ENCODE peak calls at places on chromosomes 2 and 18, in eight cellular contexts. One of them, this sample, is unnamed.

GRCh38 chr2:225526731-225527427 is 127.4 kb downstream of the NYAP2 start:
- DNase-seq in ACHN: no peak
- DNase-seq in stimulated activated CD8-positive, alpha-beta memory T cell treated with anti-CD3 and anti-CD28 coated beads, Interleukin-4, amount 100 ng/mL, for 48 hours: no peak
- DNase-seq in substantia nigra: no peak
- DNase-seq in fibroblast of villous mesenchyme: no peak
- DNase-seq in activated CD8-positive, alpha-beta memory T cell treated with anti-CD3 and anti-CD28 coated beads, Interleukin-2, amount 50 U/mL, for 48 hours: no peak
- DNase-seq in brain microvascular endothelial cell: no peak
- DNase-seq in anterior cingulate cortex: no peak
- DNase-seq in this sample: no peak

GRCh38 chr2:71452565-71452964 is 796 bp upstream of the DYSF start:
- DNase-seq in stimulated activated CD8-positive, alpha-beta memory T cell treated with anti-CD3 and anti-CD28 coated beads, Interleukin-4, amount 100 ng/mL, for 48 hours: no peak
- DNase-seq in ACHN: peak
- DNase-seq in brain microvascular endothelial cell: no peak
- DNase-seq in activated CD8-positive, alpha-beta memory T cell treated with anti-CD3 and anti-CD28 coated beads, Interleukin-2, amount 50 U/mL, for 48 hours: no peak
- DNase-seq in anterior cingulate cortex: no peak
- DNase-seq in fibroblast of villous mesenchyme: peak
- DNase-seq in substantia nigra: no peak
- DNase-seq in this sample: no peak

GRCh38 chr18:80033181-80034067 is 810 bp upstream of the RBFA start:
- DNase-seq in activated CD8-positive, alpha-beta memory T cell treated with anti-CD3 and anti-CD28 coated beads, Interleukin-2, amount 50 U/mL, for 48 hours: no peak
- DNase-seq in ACHN: peak
- DNase-seq in brain microvascular endothelial cell: peak
- DNase-seq in anterior cingulate cortex: no peak
- DNase-seq in fibroblast of villous mesenchyme: no peak
- DNase-seq in stimulated activated CD8-positive, alpha-beta memory T cell treated with anti-CD3 and anti-CD28 coated beads, Interleukin-4, amount 100 ng/mL, for 48 hours: no peak
- DNase-seq in substantia nigra: no peak
- DNase-seq in this sample: no peak

GRCh38 chr2:44843086-44843485 is 98.4 kb upstream of the SIX3 start:
- DNase-seq in brain microvascular endothelial cell: no peak
- DNase-seq in fibroblast of villous mesenchyme: no peak
- DNase-seq in activated CD8-positive, alpha-beta memory T cell treated with anti-CD3 and anti-CD28 coated beads, Interleukin-2, amount 50 U/mL, for 48 hours: no peak
- DNase-seq in anterior cingulate cortex: no peak
- DNase-seq in substantia nigra: no peak
- DNase-seq in ACHN: no peak
- DNase-seq in stimulated activated CD8-positive, alpha-beta memory T cell treated with anti-CD3 and anti-CD28 coated beads, Interleukin-4, amount 100 ng/mL, for 48 hours: no peak
- DNase-seq in this sample: no peak

GRCh38 chr2:207156451-207157161 is 9.1 kb downstream of the KLF7 start:
- DNase-seq in activated CD8-positive, alpha-beta memory T cell treated with anti-CD3 and anti-CD28 coated beads, Interleukin-2, amount 50 U/mL, for 48 hours: no peak
- DNase-seq in anterior cingulate cortex: no peak
- DNase-seq in brain microvascular endothelial cell: no peak
- DNase-seq in fibroblast of villous mesenchyme: no peak
- DNase-seq in ACHN: no peak
- DNase-seq in substantia nigra: no peak
- DNase-seq in stimulated activated CD8-positive, alpha-beta memory T cell treated with anti-CD3 and anti-CD28 coated beads, Interleukin-4, amount 100 ng/mL, for 48 hours: no peak
- DNase-seq in this sample: no peak

GRCh38 chr18:24726727-24727539 is 266.5 kb downstream of the HRH4 start:
- DNase-seq in brain microvascular endothelial cell: peak
- DNase-seq in fibroblast of villous mesenchyme: peak
- DNase-seq in stimulated activated CD8-positive, alpha-beta memory T cell treated with anti-CD3 and anti-CD28 coated beads, Interleukin-4, amount 100 ng/mL, for 48 hours: peak
- DNase-seq in substantia nigra: no peak
- DNase-seq in anterior cingulate cortex: peak
- DNase-seq in ACHN: peak
- DNase-seq in activated CD8-positive, alpha-beta memory T cell treated with anti-CD3 and anti-CD28 coated beads, Interleukin-2, amount 50 U/mL, for 48 hours: peak
- DNase-seq in this sample: peak

GRCh38 chr2:45276914-45277313 is 267.7 kb upstream of the SIX2 start:
- DNase-seq in fibroblast of villous mesenchyme: no peak
- DNase-seq in ACHN: peak
- DNase-seq in stimulated activated CD8-positive, alpha-beta memory T cell treated with anti-CD3 and anti-CD28 coated beads, Interleukin-4, amount 100 ng/mL, for 48 hours: no peak
- DNase-seq in substantia nigra: no peak
- DNase-seq in activated CD8-positive, alpha-beta memory T cell treated with anti-CD3 and anti-CD28 coated beads, Interleukin-2, amount 50 U/mL, for 48 hours: no peak
- DNase-seq in anterior cingulate cortex: no peak
- DNase-seq in brain microvascular endothelial cell: peak
- DNase-seq in this sample: no peak

GRCh38 chr2:145503511-145503910 is 983.6 kb upstream of the ZEB2 start:
- DNase-seq in substantia nigra: no peak
- DNase-seq in fibroblast of villous mesenchyme: peak
- DNase-seq in activated CD8-positive, alpha-beta memory T cell treated with anti-CD3 and anti-CD28 coated beads, Interleukin-2, amount 50 U/mL, for 48 hours: no peak
- DNase-seq in stimulated activated CD8-positive, alpha-beta memory T cell treated with anti-CD3 and anti-CD28 coated beads, Interleukin-4, amount 100 ng/mL, for 48 hours: no peak
- DNase-seq in anterior cingulate cortex: no peak
- DNase-seq in ACHN: no peak
- DNase-seq in brain microvascular endothelial cell: no peak
- DNase-seq in this sample: no peak

GRCh38 chr2:69561041-69561550 is 82.4 kb downstream of the AAK1 start:
- DNase-seq in substantia nigra: no peak
- DNase-seq in activated CD8-positive, alpha-beta memory T cell treated with anti-CD3 and anti-CD28 coated beads, Interleukin-2, amount 50 U/mL, for 48 hours: no peak
- DNase-seq in brain microvascular endothelial cell: no peak
- DNase-seq in ACHN: no peak
- DNase-seq in stimulated activated CD8-positive, alpha-beta memory T cell treated with anti-CD3 and anti-CD28 coated beads, Interleukin-4, amount 100 ng/mL, for 48 hours: no peak
- DNase-seq in fibroblast of villous mesenchyme: no peak
- DNase-seq in anterior cingulate cortex: no peak
- DNase-seq in this sample: no peak

GRCh38 chr2:226426292-226426736 is 373.3 kb downstream of the IRS1 start:
- DNase-seq in fibroblast of villous mesenchyme: peak
- DNase-seq in activated CD8-positive, alpha-beta memory T cell treated with anti-CD3 and anti-CD28 coated beads, Interleukin-2, amount 50 U/mL, for 48 hours: no peak
- DNase-seq in anterior cingulate cortex: no peak
- DNase-seq in substantia nigra: no peak
- DNase-seq in stimulated activated CD8-positive, alpha-beta memory T cell treated with anti-CD3 and anti-CD28 coated beads, Interleukin-4, amount 100 ng/mL, for 48 hours: no peak
- DNase-seq in ACHN: no peak
- DNase-seq in brain microvascular endothelial cell: peak
- DNase-seq in this sample: no peak

GRCh38 chr2:48120759-48121242 is 214.5 kb upstream of the FBXO11 start:
- DNase-seq in substantia nigra: no peak
- DNase-seq in stimulated activated CD8-positive, alpha-beta memory T cell treated with anti-CD3 and anti-CD28 coated beads, Interleukin-4, amount 100 ng/mL, for 48 hours: no peak
- DNase-seq in fibroblast of villous mesenchyme: peak
- DNase-seq in brain microvascular endothelial cell: no peak
- DNase-seq in anterior cingulate cortex: no peak
- DNase-seq in activated CD8-positive, alpha-beta memory T cell treated with anti-CD3 and anti-CD28 coated beads, Interleukin-2, amount 50 U/mL, for 48 hours: no peak
- DNase-seq in ACHN: no peak
- DNase-seq in this sample: no peak

GRCh38 chr2:9703701-9704221 is 73.0 kb upstream of the YWHAQ start:
- DNase-seq in anterior cingulate cortex: no peak
- DNase-seq in substantia nigra: no peak
- DNase-seq in ACHN: peak
- DNase-seq in fibroblast of villous mesenchyme: peak
- DNase-seq in stimulated activated CD8-positive, alpha-beta memory T cell treated with anti-CD3 and anti-CD28 coated beads, Interleukin-4, amount 100 ng/mL, for 48 hours: peak
- DNase-seq in activated CD8-positive, alpha-beta memory T cell treated with anti-CD3 and anti-CD28 coated beads, Interleukin-2, amount 50 U/mL, for 48 hours: peak
- DNase-seq in brain microvascular endothelial cell: peak
- DNase-seq in this sample: no peak

GRCh38 chr2:144796956-144797355 is 277.0 kb upstream of the ZEB2 start:
- DNase-seq in brain microvascular endothelial cell: no peak
- DNase-seq in stimulated activated CD8-positive, alpha-beta memory T cell treated with anti-CD3 and anti-CD28 coated beads, Interleukin-4, amount 100 ng/mL, for 48 hours: no peak
- DNase-seq in fibroblast of villous mesenchyme: peak
- DNase-seq in substantia nigra: no peak
- DNase-seq in anterior cingulate cortex: no peak
- DNase-seq in activated CD8-positive, alpha-beta memory T cell treated with anti-CD3 and anti-CD28 coated beads, Interleukin-2, amount 50 U/mL, for 48 hours: no peak
- DNase-seq in ACHN: no peak
- DNase-seq in this sample: no peak

GRCh38 chr2:10267551-10268465 is 34.9 kb upstream of the HPCAL1 start:
- DNase-seq in stimulated activated CD8-positive, alpha-beta memory T cell treated with anti-CD3 and anti-CD28 coated beads, Interleukin-4, amount 100 ng/mL, for 48 hours: no peak
- DNase-seq in brain microvascular endothelial cell: no peak
- DNase-seq in substantia nigra: no peak
- DNase-seq in ACHN: no peak
- DNase-seq in fibroblast of villous mesenchyme: no peak
- DNase-seq in anterior cingulate cortex: no peak
- DNase-seq in activated CD8-positive, alpha-beta memory T cell treated with anti-CD3 and anti-CD28 coated beads, Interleukin-2, amount 50 U/mL, for 48 hours: no peak
- DNase-seq in this sample: peak

GRCh38 chr2:16189019-16189850 is 248.9 kb downstream of the MYCN start:
- DNase-seq in ACHN: no peak
- DNase-seq in substantia nigra: no peak
- DNase-seq in brain microvascular endothelial cell: no peak
- DNase-seq in stimulated activated CD8-positive, alpha-beta memory T cell treated with anti-CD3 and anti-CD28 coated beads, Interleukin-4, amount 100 ng/mL, for 48 hours: no peak
- DNase-seq in activated CD8-positive, alpha-beta memory T cell treated with anti-CD3 and anti-CD28 coated beads, Interleukin-2, amount 50 U/mL, for 48 hours: no peak
- DNase-seq in anterior cingulate cortex: no peak
- DNase-seq in fibroblast of villous mesenchyme: no peak
- DNase-seq in this sample: peak

GRCh38 chr2:144508162-144508765 is 11.7 kb downstream of the ZEB2 start:
- DNase-seq in brain microvascular endothelial cell: no peak
- DNase-seq in stimulated activated CD8-positive, alpha-beta memory T cell treated with anti-CD3 and anti-CD28 coated beads, Interleukin-4, amount 100 ng/mL, for 48 hours: no peak
- DNase-seq in activated CD8-positive, alpha-beta memory T cell treated with anti-CD3 and anti-CD28 coated beads, Interleukin-2, amount 50 U/mL, for 48 hours: no peak
- DNase-seq in ACHN: peak
- DNase-seq in anterior cingulate cortex: peak
- DNase-seq in substantia nigra: peak
- DNase-seq in fibroblast of villous mesenchyme: peak
- DNase-seq in this sample: no peak

GRCh38 chr2:188628989-188629889 is 337.6 kb downstream of the GULP1 start:
- DNase-seq in stimulated activated CD8-positive, alpha-beta memory T cell treated with anti-CD3 and anti-CD28 coated beads, Interleukin-4, amount 100 ng/mL, for 48 hours: no peak
- DNase-seq in anterior cingulate cortex: no peak
- DNase-seq in ACHN: no peak
- DNase-seq in activated CD8-positive, alpha-beta memory T cell treated with anti-CD3 and anti-CD28 coated beads, Interleukin-2, amount 50 U/mL, for 48 hours: no peak
- DNase-seq in brain microvascular endothelial cell: peak
- DNase-seq in fibroblast of villous mesenchyme: peak
- DNase-seq in substantia nigra: no peak
- DNase-seq in this sample: no peak

GRCh38 chr2:167355796-167356195 is 467.5 kb downstream of the XIRP2 start:
- DNase-seq in brain microvascular endothelial cell: peak
- DNase-seq in ACHN: no peak
- DNase-seq in anterior cingulate cortex: no peak
- DNase-seq in fibroblast of villous mesenchyme: no peak
- DNase-seq in substantia nigra: no peak
- DNase-seq in stimulated activated CD8-positive, alpha-beta memory T cell treated with anti-CD3 and anti-CD28 coated beads, Interleukin-4, amount 100 ng/mL, for 48 hours: no peak
- DNase-seq in activated CD8-positive, alpha-beta memory T cell treated with anti-CD3 and anti-CD28 coated beads, Interleukin-2, amount 50 U/mL, for 48 hours: no peak
- DNase-seq in this sample: no peak

GRCh38 chr2:70958759-70959158 is 19.7 kb upstream of the ANKRD53 start:
- DNase-seq in activated CD8-positive, alpha-beta memory T cell treated with anti-CD3 and anti-CD28 coated beads, Interleukin-2, amount 50 U/mL, for 48 hours: no peak
- DNase-seq in anterior cingulate cortex: no peak
- DNase-seq in brain microvascular endothelial cell: no peak
- DNase-seq in ACHN: no peak
- DNase-seq in fibroblast of villous mesenchyme: no peak
- DNase-seq in substantia nigra: no peak
- DNase-seq in stimulated activated CD8-positive, alpha-beta memory T cell treated with anti-CD3 and anti-CD28 coated beads, Interleukin-4, amount 100 ng/mL, for 48 hours: peak
- DNase-seq in this sample: no peak